ENCODE peak calls at places on chromosomes 3 and 15, in seven cellular contexts. O, R, I, U, T, B and G are unnamed samples. For H3K9me3 and H3K36me3, the result is how much of the 10 kb centered on the place peaks cover.

GRCh38 chr15:60652245-60652644 is 173.3 kb upstream of the ICE2 start:
- DNase-seq in R (no peak), O (no peak), U (no peak), B (peak), I (no peak), T (no peak), G (peak)

GRCh38 chr3:149067792-149068352 is 18.5 kb downstream of the HLTF start:
- DNase-seq in R (no peak), B (no peak), T (no peak), U (no peak), O (no peak), I (no peak), G (no peak)

GRCh38 chr3:106635271-106635670 is 742.0 kb upstream of the CCDC54 start:
- DNase-seq in O (no peak), B (no peak), R (no peak), U (no peak), I (peak), T (no peak), G (no peak)

GRCh38 chr15:70870066-70870465 is 16.1 kb upstream of the LARP6 start:
- DNase-seq in T (no peak), I (peak), O (no peak), B (no peak), U (no peak), R (no peak), G (no peak)

GRCh38 chr3:51968175-51968681 is 974 bp upstream of the PCBP4 start:
- DNase-seq in R (peak), T (no peak), I (no peak), U (no peak), O (no peak), B (peak), G (no peak)

GRCh38 chr3:56290376-56290775 is 177.9 kb downstream of the ERC2 start:
- DNase-seq in I (no peak), T (no peak), R (no peak), B (no peak), O (no peak), U (no peak), G (no peak)

GRCh38 chr3:110773413-110773954 is 298.1 kb upstream of the NECTIN3 start:
- DNase-seq in B (no peak), O (no peak), T (no peak), I (peak), U (no peak), R (peak), G (no peak)

GRCh38 chr3:106805625-106806024 is 571.6 kb upstream of the CCDC54 start:
- DNase-seq in U (no peak), B (no peak), R (no peak), I (no peak), T (no peak), O (no peak), G (no peak)

GRCh38 chr3:55641914-55642313 is 154.8 kb upstream of the WNT5A start:
- DNase-seq in U (no peak), R (no peak), O (no peak), T (no peak), B (no peak), I (no peak), G (no peak)

GRCh38 chr3:195015021-195015420 is 255.9 kb downstream of the XXYLT1 start:
- DNase-seq in U (no peak), B (no peak), I (no peak), T (no peak), R (no peak), O (no peak), G (no peak)

GRCh38 chr3:107870096-107870495 is 220.7 kb downstream of the CD47 start:
- DNase-seq in U (no peak), I (no peak), B (no peak), T (no peak), O (no peak), R (no peak), G (no peak)

GRCh38 chr3:138935864-138936762 is 10.8 kb downstream of the FOXL2 start:
- DNase-seq in U (peak), O (no peak), B (peak), I (peak), T (peak), R (peak), G (peak)

GRCh38 chr3:176953106-176954080 is 243.9 kb downstream of the TBL1XR1 start:
- DNase-seq in R (peak), B (peak), I (peak), U (peak), T (no peak), O (no peak), G (no peak)

GRCh38 chr3:42658771-42659390 is 5.4 kb downstream of the ZBTB47 start:
- DNase-seq in B (no peak), O (no peak), T (no peak), R (no peak), U (peak), I (no peak), G (no peak)

GRCh38 chr15:28989239-28989830 is 103.6 kb downstream of the APBA2 start:
- DNase-seq in U (no peak), T (no peak), B (peak), O (no peak), I (no peak), R (no peak), G (peak)

GRCh38 chr15:41882689-41883483 is 11.0 kb downstream of the SPTBN5 start:
- DNase-seq in U (no peak), O (no peak), I (no peak), R (no peak), T (no peak), B (no peak), G (no peak)

GRCh38 chr3:66428733-66429132 is 72.1 kb downstream of the LRIG1 start:
- DNase-seq in I (peak), T (no peak), O (peak), B (no peak), U (peak), R (peak), G (peak)

GRCh38 chr3:58009749-58010535 is 1.7 kb downstream of the FLNB start:
- DNase-seq in T (no peak), U (peak), B (no peak), R (peak), O (no peak), I (no peak), G (no peak)

GRCh38 chr3:139302801-139303113 is 41.1 kb upstream of the MRPS22 start:
- DNase-seq in O (no peak), T (no peak), I (no peak), B (no peak), U (no peak), R (no peak), G (no peak)

GRCh38 chr3:49723301-49723630 is 485 bp downstream of the GMPPB start:
- DNase-seq in B (peak), R (peak), I (peak), O (no peak), U (peak), T (peak), G (peak)

GRCh38 chr3:41418961-41419691 is 219.8 kb downstream of the CTNNB1 start:
- DNase-seq in T (no peak), U (no peak), I (peak), R (no peak), B (no peak), O (peak), G (no peak)

DNA sequence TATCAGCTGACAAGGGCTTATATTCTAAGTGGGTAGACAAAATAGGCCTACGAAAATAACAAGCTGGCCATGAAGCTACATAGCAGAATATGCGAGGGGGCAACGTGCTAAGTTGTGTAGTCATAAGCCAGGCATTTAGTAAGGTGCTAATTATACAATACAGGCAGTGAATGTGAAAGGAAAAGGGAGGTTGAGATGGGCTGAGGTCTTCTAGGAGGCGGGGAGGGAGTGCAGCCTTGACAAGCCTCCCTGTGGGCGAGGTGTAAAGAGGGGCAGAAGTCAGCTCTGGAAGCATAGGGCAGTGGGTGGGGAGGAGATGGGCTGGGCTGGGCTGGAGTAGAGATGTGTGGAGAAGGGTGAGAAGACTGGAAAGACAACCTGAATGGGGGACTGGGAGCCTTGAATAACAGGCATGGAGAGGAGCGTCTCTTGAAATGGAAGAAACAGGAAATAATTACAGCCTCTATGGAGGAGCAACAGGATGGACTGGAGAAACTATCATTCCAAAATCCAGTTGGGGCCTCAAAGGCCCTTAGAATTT is 1.2 kb downstream of the TIGIT start:
- DNase-seq in U (no peak), R (no peak), T (no peak), B (no peak), I (no peak), O (no peak), G (no peak)
- H3K9me3 ChIP-seq in U (under half), R (under half), T (under half), B (under half), I (under half), O (under half), G (under half)

DNA sequence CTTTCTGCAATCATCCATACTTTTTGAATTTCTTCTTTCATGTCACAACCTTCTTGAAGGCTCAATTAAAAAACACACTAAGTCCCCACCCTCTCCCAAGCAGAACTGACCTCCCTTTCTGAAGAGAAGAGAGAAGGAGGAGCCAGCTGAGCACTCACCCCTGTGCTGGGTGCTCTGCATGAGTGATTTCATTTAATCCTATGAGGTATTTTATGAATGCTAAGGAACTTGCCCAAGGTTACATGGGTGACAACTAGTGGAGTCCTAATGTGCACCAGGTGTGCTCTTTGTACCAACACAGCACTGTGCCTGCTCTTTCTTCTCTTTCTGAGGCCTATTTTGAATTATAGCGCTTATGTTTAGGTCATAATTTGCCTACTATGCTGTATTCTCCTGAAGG is 135.6 kb downstream of the DUT start:
- DNase-seq in B (no peak), R (no peak), U (no peak), T (no peak), I (no peak), O (no peak), G (peak)
- H3K36me3 ChIP-seq in B (under half), R (under half), U (under half), T (under half), I (under half), O (under half), G (under half)

GRCh38 chr15:75171408-75171807 is 30.3 kb upstream of the C15orf39 start:
- DNase-seq in R (no peak), T (no peak), U (no peak), B (no peak), I (peak), O (no peak), G (no peak)

GRCh38 chr15:75172168-75172841 is 29.4 kb upstream of the C15orf39 start:
- DNase-seq in R (no peak), U (no peak), O (no peak), T (no peak), B (no peak), I (no peak), G (no peak)

GRCh38 chr15:75168374-75168773 is 33.3 kb upstream of the C15orf39 start:
- DNase-seq in B (no peak), O (no peak), R (no peak), U (no peak), T (no peak), I (no peak), G (no peak)

GRCh38 chr15:75170203-75170602 is 31.5 kb upstream of the C15orf39 start:
- DNase-seq in T (no peak), I (no peak), O (no peak), R (no peak), B (no peak), U (no peak), G (no peak)

DNA sequence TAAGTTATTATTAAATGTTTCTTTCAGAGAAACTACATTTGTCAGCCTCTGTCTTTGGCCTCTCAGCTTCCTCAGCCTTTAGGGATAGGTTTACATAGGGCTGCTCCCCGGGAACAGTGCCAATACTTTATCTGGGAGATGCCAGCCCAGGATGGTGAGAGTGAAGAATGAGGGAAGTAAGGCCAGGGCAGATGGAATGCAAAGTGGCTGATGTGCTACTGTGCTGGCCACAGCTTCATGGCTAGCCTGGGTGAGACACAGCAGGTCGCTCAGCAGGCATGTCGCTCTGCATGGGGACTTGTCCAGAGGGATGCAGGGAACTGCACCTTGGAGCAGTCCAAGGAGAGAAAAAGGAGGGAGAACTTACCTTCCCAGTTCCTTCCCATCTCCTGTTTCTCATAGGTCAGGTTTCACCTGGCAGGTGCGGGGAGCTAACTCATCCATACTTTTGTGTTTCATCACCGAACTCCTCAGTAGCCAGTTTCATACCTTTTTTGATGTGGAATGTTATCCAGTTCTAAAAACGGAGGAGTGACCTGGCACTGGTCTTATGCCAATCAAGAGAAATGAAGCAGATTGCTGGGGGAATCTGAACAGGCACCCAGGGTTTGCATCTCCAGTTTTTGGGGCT is 30.9 kb upstream of the C15orf39 start:
- DNase-seq in I (peak), B (no peak), T (no peak), R (no peak), U (no peak), O (no peak), G (no peak)
- H3K9me3 ChIP-seq in I (under half), B (under half), T (under half), R (under half), U (under half), O (under half), G (under half)

GRCh38 chr3:161244538-161244937 is 23.4 kb downstream of the NMD3 start:
- DNase-seq in B (no peak), I (no peak), T (no peak), U (no peak), O (no peak), R (no peak), G (no peak)
- H3K36me3 ChIP-seq in B (under half), I (under half), T (half or more), U (under half), O (half or more), R (under half), G (half or more)

GRCh38 chr15:25051399-25052154 is 96.8 kb downstream of the SNRPN start:
- DNase-seq in R (no peak), B (no peak), I (no peak), O (no peak), T (no peak), U (no peak), G (no peak)
- H3K9me3 ChIP-seq in R (half or more), B (half or more), I (under half), O (half or more), T (half or more), U (half or more), G (half or more)

GRCh38 chr15:69451951-69452701 is 492 bp upstream of the RPLP1 start:
- DNase-seq in O (no peak), U (no peak), T (no peak), I (peak), B (peak), R (peak), G (peak)

GRCh38 chr15:69452702-69453513 is at the start of gene RPLP1:
- DNase-seq in U (peak), I (peak), B (peak), R (peak), O (peak), T (peak), G (peak)

GRCh38 chr15:69454953-69455352 is 2.3 kb downstream of the RPLP1 start:
- DNase-seq in R (no peak), O (no peak), I (no peak), U (no peak), B (no peak), T (no peak), G (no peak)

GRCh38 chr15:69446947-69447346 is 5.7 kb upstream of the RPLP1 start:
- DNase-seq in I (no peak), B (no peak), R (no peak), U (no peak), T (no peak), O (no peak), G (no peak)

GRCh38 chr15:69450968-69451695 is 1.5 kb upstream of the RPLP1 start:
- DNase-seq in I (no peak), B (no peak), T (no peak), R (no peak), U (no peak), O (no peak), G (no peak)
- H3K36me3 ChIP-seq in I (under half), B (half or more), T (under half), R (under half), U (under half), O (half or more), G (under half)